ENCODE peak calls at places on chromosomes 12 and 14, in six cellular contexts. One of them, this sample, is unnamed.

GRCh38 chr14:103731916-103732867 is 16.6 kb downstream of the ZFYVE21 start:
- DNase-seq in H1: no peak
- DNase-seq in IMR-90: no peak
- DNase-seq in neuronal stem cell: no peak
- DNase-seq in mesenchymal stem cell: no peak
- DNase-seq in H9: no peak
- DNase-seq in this sample: no peak

GRCh38 chr12:45681469-45681868 is 48.0 kb upstream of the ARID2 start:
- DNase-seq in H1: no peak
- DNase-seq in IMR-90: peak; percentile 7
- DNase-seq in neuronal stem cell: no peak
- DNase-seq in mesenchymal stem cell: no peak
- DNase-seq in H9: no peak
- DNase-seq in this sample: no peak

GRCh38 chr14:22220427-22220826 is 368.6 kb downstream of the DAD1 start:
- DNase-seq in H1: no peak
- DNase-seq in IMR-90: peak; percentile 70
- DNase-seq in neuronal stem cell: no peak
- DNase-seq in mesenchymal stem cell: peak; percentile 27
- DNase-seq in H9: no peak
- DNase-seq in this sample: no peak

GRCh38 chr14:51369814-51370213 is 129.8 kb downstream of the TMX1 start:
- DNase-seq in H1: peak; percentile 58
- DNase-seq in IMR-90: no peak
- DNase-seq in neuronal stem cell: no peak
- DNase-seq in mesenchymal stem cell: no peak
- DNase-seq in H9: no peak
- DNase-seq in this sample: no peak

GRCh38 chr12:117142094-117142493 is 42.9 kb upstream of the TESC start:
- DNase-seq in H1: no peak
- DNase-seq in IMR-90: no peak
- DNase-seq in neuronal stem cell: no peak
- DNase-seq in mesenchymal stem cell: no peak
- DNase-seq in H9: no peak
- DNase-seq in this sample: no peak

GRCh38 chr14:88791629-88792571 is 853 bp downstream of the EML5 start:
- DNase-seq in H1: peak; percentile 54
- DNase-seq in IMR-90: no peak
- DNase-seq in neuronal stem cell: peak; percentile 12
- DNase-seq in mesenchymal stem cell: no peak
- DNase-seq in H9: peak; percentile 37
- DNase-seq in this sample: no peak

GRCh38 chr12:46264057-46264456 is 4.8 kb downstream of the SLC38A1 start:
- DNase-seq in H1: no peak
- DNase-seq in IMR-90: peak; percentile 73
- DNase-seq in neuronal stem cell: no peak
- DNase-seq in mesenchymal stem cell: peak; percentile 42
- DNase-seq in H9: no peak
- DNase-seq in this sample: peak; percentile 94

GRCh38 chr12:71478277-71478676 is 38.7 kb downstream of the LGR5 start:
- DNase-seq in H1: no peak
- DNase-seq in IMR-90: no peak
- DNase-seq in neuronal stem cell: no peak
- DNase-seq in mesenchymal stem cell: no peak
- DNase-seq in H9: no peak
- DNase-seq in this sample: no peak

GRCh38 chr14:51789631-51790030 is 70.8 kb upstream of the GNG2 start:
- DNase-seq in H1: no peak
- DNase-seq in IMR-90: no peak
- DNase-seq in neuronal stem cell: no peak
- DNase-seq in mesenchymal stem cell: no peak
- DNase-seq in H9: no peak
- DNase-seq in this sample: no peak

GRCh38 chr14:21036746-21037145 is 2.1 kb upstream of the RNASE13 start:
- DNase-seq in H1: no peak
- DNase-seq in IMR-90: no peak
- DNase-seq in neuronal stem cell: no peak
- DNase-seq in mesenchymal stem cell: no peak
- DNase-seq in H9: no peak
- DNase-seq in this sample: no peak

GRCh38 chr14:22998324-22999012 is 11.5 kb downstream of the C14orf93 start:
- DNase-seq in H1: no peak
- DNase-seq in IMR-90: no peak
- DNase-seq in neuronal stem cell: no peak
- DNase-seq in mesenchymal stem cell: no peak
- DNase-seq in H9: no peak
- DNase-seq in this sample: no peak

GRCh38 chr12:47747596-47748506 is 10.8 kb downstream of the RAPGEF3 start:
- DNase-seq in H1: no peak
- DNase-seq in IMR-90: no peak
- DNase-seq in neuronal stem cell: no peak
- DNase-seq in mesenchymal stem cell: no peak
- DNase-seq in H9: no peak
- DNase-seq in this sample: no peak

GRCh38 chr14:55819610-55820304 is 239.8 kb downstream of the KTN1 start:
- DNase-seq in H1: no peak
- DNase-seq in IMR-90: no peak
- DNase-seq in neuronal stem cell: no peak
- DNase-seq in mesenchymal stem cell: peak; percentile 30
- DNase-seq in H9: no peak
- DNase-seq in this sample: no peak

GRCh38 chr12:32843528-32844095 is 53.0 kb downstream of the PKP2 start:
- DNase-seq in H1: no peak
- DNase-seq in IMR-90: no peak
- DNase-seq in neuronal stem cell: peak; percentile 26
- DNase-seq in mesenchymal stem cell: peak; percentile 55
- DNase-seq in H9: no peak
- DNase-seq in this sample: no peak

GRCh38 chr12:32837974-32838373 is 58.6 kb downstream of the PKP2 start:
- DNase-seq in H1: no peak
- DNase-seq in IMR-90: no peak
- DNase-seq in neuronal stem cell: no peak
- DNase-seq in mesenchymal stem cell: no peak
- DNase-seq in H9: no peak
- DNase-seq in this sample: no peak

GRCh38 chr12:32836710-32837109 is 59.9 kb downstream of the PKP2 start:
- DNase-seq in H1: no peak
- DNase-seq in IMR-90: no peak
- DNase-seq in neuronal stem cell: no peak
- DNase-seq in mesenchymal stem cell: no peak
- DNase-seq in H9: no peak
- DNase-seq in this sample: peak; percentile 26

GRCh38 chr12:32841061-32841460 is 55.5 kb downstream of the PKP2 start:
- DNase-seq in H1: no peak
- DNase-seq in IMR-90: no peak
- DNase-seq in neuronal stem cell: no peak
- DNase-seq in mesenchymal stem cell: no peak
- DNase-seq in H9: no peak
- DNase-seq in this sample: no peak

DNA sequence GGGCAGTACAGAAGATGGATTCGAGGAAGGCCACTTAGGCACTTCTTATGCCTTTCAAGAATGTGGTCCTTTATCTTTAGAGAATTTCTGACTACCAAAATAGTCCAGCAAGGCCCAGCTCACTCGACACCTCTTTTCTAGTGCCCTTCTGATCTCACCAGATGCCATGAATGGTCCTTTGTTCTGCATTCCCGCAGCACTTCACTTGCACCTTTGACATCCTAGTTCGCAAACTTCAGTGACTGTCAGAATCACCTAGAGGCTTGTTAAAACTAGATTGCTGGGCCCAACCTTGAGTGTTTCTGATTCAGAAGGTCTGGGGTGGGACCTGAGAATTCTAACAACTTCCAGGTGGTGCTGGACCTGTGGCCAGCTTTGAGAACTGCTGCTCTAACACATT is 56.7 kb downstream of the PKP2 start:
- DNase-seq in H1: no peak
- DNase-seq in IMR-90: no peak
- DNase-seq in neuronal stem cell: no peak
- DNase-seq in mesenchymal stem cell: no peak
- DNase-seq in H9: no peak
- DNase-seq in this sample: no peak
- H3K14ac ChIP-seq in H1: no peak overlapping the region
- H3K14ac ChIP-seq in IMR-90: no peak overlapping the region
- H3K14ac ChIP-seq in neuronal stem cell: no peak overlapping the region
- H3K14ac ChIP-seq in mesenchymal stem cell: no peak overlapping the region
- H3K14ac ChIP-seq in H9: no peak overlapping the region
- H3K14ac ChIP-seq in this sample: no peak overlapping the region

GRCh38 chr12:2384029-2384386 is 331.2 kb downstream of the CACNA1C start:
- DNase-seq in H1: no peak
- DNase-seq in IMR-90: peak; percentile 47
- DNase-seq in neuronal stem cell: no peak
- DNase-seq in mesenchymal stem cell: no peak
- DNase-seq in H9: no peak
- DNase-seq in this sample: no peak

GRCh38 chr12:2384533-2385328 is 331.9 kb downstream of the CACNA1C start:
- DNase-seq in H1: no peak
- DNase-seq in IMR-90: peak; percentile 87
- DNase-seq in neuronal stem cell: no peak
- DNase-seq in mesenchymal stem cell: peak; percentile 68
- DNase-seq in H9: no peak
- DNase-seq in this sample: no peak

GRCh38 chr12:2385529-2385928 is 332.7 kb downstream of the CACNA1C start:
- DNase-seq in H1: no peak
- DNase-seq in IMR-90: no peak
- DNase-seq in neuronal stem cell: no peak
- DNase-seq in mesenchymal stem cell: no peak
- DNase-seq in H9: no peak
- DNase-seq in this sample: no peak

GRCh38 chr12:2383276-2384028 is 330.7 kb downstream of the CACNA1C start:
- DNase-seq in H1: no peak
- DNase-seq in IMR-90: no peak
- DNase-seq in neuronal stem cell: no peak
- DNase-seq in mesenchymal stem cell: no peak
- DNase-seq in H9: no peak
- DNase-seq in this sample: no peak

GRCh38 chr12:2382391-2383155 is 329.8 kb downstream of the CACNA1C start:
- DNase-seq in H1: no peak
- DNase-seq in IMR-90: peak; percentile 51
- DNase-seq in neuronal stem cell: no peak
- DNase-seq in mesenchymal stem cell: peak; percentile 38
- DNase-seq in H9: no peak
- DNase-seq in this sample: no peak
- H2AK5ac ChIP-seq in H1: no peak overlapping the region
- H2AK5ac ChIP-seq in IMR-90: no peak overlapping the region
- H2AK5ac ChIP-seq in neuronal stem cell: no peak overlapping the region
- H2AK5ac ChIP-seq in mesenchymal stem cell: no peak overlapping the region
- H2AK5ac ChIP-seq in H9: no peak overlapping the region
- H2AK5ac ChIP-seq in this sample: no peak overlapping the region

DNA sequence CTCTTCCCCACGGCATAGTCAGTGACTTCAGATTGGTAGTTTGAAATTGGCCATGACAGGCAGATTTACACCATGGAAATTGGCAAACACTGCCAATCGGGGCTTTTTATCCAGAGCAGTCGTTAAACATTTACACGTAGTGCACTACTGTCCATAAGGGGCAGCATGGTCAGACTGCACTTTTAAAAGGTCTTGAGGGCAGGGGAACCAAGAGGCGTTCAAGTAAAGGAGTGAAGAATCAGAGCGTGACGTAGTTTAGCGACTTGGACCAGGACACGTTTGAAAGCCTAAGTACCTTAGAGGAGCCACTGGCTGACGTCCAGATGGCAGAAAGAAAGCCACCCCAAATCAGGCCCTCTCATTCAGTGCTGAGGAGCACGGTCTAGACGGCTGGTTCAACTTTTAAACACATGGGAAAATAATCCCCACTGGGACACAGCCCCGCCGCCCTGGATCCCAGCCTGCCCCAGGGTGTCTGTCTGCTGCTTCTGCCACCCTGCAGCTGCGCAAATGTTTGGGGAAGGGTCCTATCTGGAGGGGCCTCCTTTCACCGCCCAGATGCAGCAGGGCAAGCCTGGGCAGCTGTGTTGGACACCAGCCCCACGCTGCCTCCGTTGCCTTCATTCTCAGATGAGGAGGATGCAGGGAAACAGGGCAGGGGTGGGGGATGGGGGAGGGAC is 52.5 kb upstream of the PPP2R5C start:
- DNase-seq in H1: no peak
- DNase-seq in IMR-90: no peak
- DNase-seq in neuronal stem cell: no peak
- DNase-seq in mesenchymal stem cell: no peak
- DNase-seq in H9: no peak
- DNase-seq in this sample: no peak
- H4K91ac ChIP-seq in H1: no peak overlapping the region
- H4K91ac ChIP-seq in IMR-90: no peak overlapping the region
- H4K91ac ChIP-seq in neuronal stem cell: no peak overlapping the region
- H4K91ac ChIP-seq in mesenchymal stem cell: no peak overlapping the region
- H4K91ac ChIP-seq in H9: no peak overlapping the region
- H4K91ac ChIP-seq in this sample: no peak overlapping the region

GRCh38 chr12:106657499-106657898 is 74.7 kb downstream of the RFX4 start:
- DNase-seq in H1: no peak
- DNase-seq in IMR-90: no peak
- DNase-seq in neuronal stem cell: no peak
- DNase-seq in mesenchymal stem cell: no peak
- DNase-seq in H9: no peak
- DNase-seq in this sample: no peak

GRCh38 chr12:106669216-106669615 is 86.4 kb downstream of the RFX4 start:
- DNase-seq in H1: peak; percentile 23
- DNase-seq in IMR-90: no peak
- DNase-seq in neuronal stem cell: no peak
- DNase-seq in mesenchymal stem cell: no peak
- DNase-seq in H9: no peak
- DNase-seq in this sample: no peak

GRCh38 chr12:106663385-106663784 is 80.6 kb downstream of the RFX4 start:
- DNase-seq in H1: no peak
- DNase-seq in IMR-90: no peak
- DNase-seq in neuronal stem cell: no peak
- DNase-seq in mesenchymal stem cell: no peak
- DNase-seq in H9: no peak
- DNase-seq in this sample: no peak
- H3K14ac ChIP-seq in H1: no peak overlapping the region
- H3K14ac ChIP-seq in IMR-90: no peak overlapping the region
- H3K14ac ChIP-seq in neuronal stem cell: no peak overlapping the region
- H3K14ac ChIP-seq in mesenchymal stem cell: no peak overlapping the region
- H3K14ac ChIP-seq in H9: no peak overlapping the region
- H3K14ac ChIP-seq in this sample: no peak overlapping the region